ENCODE peak calls at places on chromosome 16, in four cellular contexts. I is stimulated activated CD8-positive, alpha-beta memory T cell treated with anti-CD3 and anti-CD28 coated beads, Interleukin-4, amount 100 ng/mL, for 4 hours; D is NCI-H345; Q is SHP77 treated with DMSO at 0.1 percent for 48 hours. J is an unnamed sample.

GRCh38 chr16:25371342-25371741 is 113.7 kb upstream of the ZKSCAN2 start:
- DNase-seq in D (no peak), I (no peak), Q (no peak), J (no peak)

GRCh38 chr16:86479419-86479818 is 30.9 kb upstream of the FOXF1 start:
- DNase-seq in I (no peak), D (no peak), Q (no peak), J (no peak)

GRCh38 chr16:80369559-80369958 is 171.2 kb upstream of the DYNLRB2 start:
- DNase-seq in I (no peak), Q (peak), D (no peak), J (no peak)

GRCh38 chr16:20868890-20869289 is 31.3 kb downstream of the DCUN1D3 start:
- DNase-seq in I (no peak), Q (no peak), D (no peak), J (no peak)

GRCh38 chr16:57748596-57748995 is 13.0 kb downstream of the KATNB1 start:
- DNase-seq in I (no peak), D (no peak), Q (no peak), J (no peak)

GRCh38 chr16:77373726-77374125 is 61.1 kb downstream of the ADAMTS18 start:
- DNase-seq in D (peak), I (no peak), Q (no peak), J (no peak)

GRCh38 chr16:48613061-48613957 is 3.3 kb upstream of the N4BP1 start:
- DNase-seq in Q (no peak), D (no peak), I (peak), J (no peak)

GRCh38 chr16:75916431-75916830 is 190.1 kb upstream of the CPHXL start:
- DNase-seq in D (no peak), Q (no peak), I (no peak), J (no peak)

GRCh38 chr16:67228905-67229304 is 2.0 kb downstream of the TMEM208 start:
- DNase-seq in I (no peak), Q (no peak), D (no peak), J (no peak)

GRCh38 chr16:868386-868755 is 67.8 kb upstream of the GNG13 start:
- DNase-seq in D (no peak), I (no peak), Q (no peak), J (no peak)

GRCh38 chr16:73054732-73055481 is 7.0 kb upstream of the ZFHX3 start:
- DNase-seq in I (no peak), Q (peak), D (peak), J (no peak)

GRCh38 chr16:4937782-4938682 is 1.1 kb upstream of the PPL start:
- DNase-seq in D (no peak), I (no peak), Q (no peak), J (no peak)

GRCh38 chr16:7333326-7333725 is 681 bp downstream of the RBFOX1 start:
- DNase-seq in D (no peak), Q (no peak), I (no peak), J (no peak)

GRCh38 chr16:66459878-66460277 is 32.8 kb downstream of the BEAN1 start:
- DNase-seq in Q (peak), D (no peak), I (no peak), J (no peak)

GRCh38 chr16:25148568-25149215 is 37.1 kb downstream of the LCMT1 start:
- DNase-seq in D (no peak), I (no peak), Q (no peak), J (no peak)

GRCh38 chr16:89094252-89094901 is 725 bp downstream of the ACSF3 start:
- DNase-seq in D (no peak), Q (no peak), I (no peak), J (no peak)

GRCh38 chr16:1327619-1327947 is 5.9 kb upstream of the BAIAP3 start:
- DNase-seq in I (no peak), D (no peak), Q (no peak), J (no peak)

GRCh38 chr16:66295191-66295590 is 71.3 kb upstream of the CDH5 start:
- DNase-seq in D (no peak), I (no peak), Q (no peak), J (no peak)

GRCh38 chr16:49755291-49755611 is 100.7 kb downstream of the ZNF423 start:
- DNase-seq in I (no peak), D (no peak), Q (no peak), J (no peak)

GRCh38 chr16:17194190-17194780 is 276.5 kb downstream of the XYLT1 start:
- DNase-seq in Q (no peak), D (no peak), I (peak), J (peak)

GRCh38 chr16:51577621-51578303 is 426.7 kb upstream of the SALL1 start:
- DNase-seq in I (no peak), D (no peak), Q (no peak), J (no peak)